ENCODE peak calls at places on chromosomes 6 and 20, in nine cellular contexts. One of them, this sample, is unnamed.

GRCh38 chr20:32631916-32632460 is 41.8 kb downstream of the C20orf203 start:
- DNase-seq in heart right ventricle: no peak
- DNase-seq in dorsolateral prefrontal cortex: no peak
- DNase-seq in fibroblast of pulmonary artery: no peak
- DNase-seq in Caco-2: peak
- DNase-seq in Panc1: no peak
- DNase-seq in brain microvascular endothelial cell: no peak
- DNase-seq in cardiac fibroblast: no peak
- DNase-seq in esophagus squamous epithelium: no peak
- DNase-seq in this sample: no peak

GRCh38 chr6:116447496-116448011 is 13.6 kb upstream of the CALHM6 start:
- DNase-seq in heart right ventricle: no peak
- DNase-seq in dorsolateral prefrontal cortex: no peak
- DNase-seq in fibroblast of pulmonary artery: peak
- DNase-seq in Caco-2: no peak
- DNase-seq in Panc1: no peak
- DNase-seq in brain microvascular endothelial cell: peak
- DNase-seq in cardiac fibroblast: peak
- DNase-seq in esophagus squamous epithelium: no peak
- DNase-seq in this sample: peak

GRCh38 chr20:17456226-17456625 is 75.0 kb downstream of the BFSP1 start:
- DNase-seq in heart right ventricle: no peak
- DNase-seq in dorsolateral prefrontal cortex: peak
- DNase-seq in fibroblast of pulmonary artery: no peak
- DNase-seq in Caco-2: no peak
- DNase-seq in Panc1: no peak
- DNase-seq in brain microvascular endothelial cell: no peak
- DNase-seq in cardiac fibroblast: no peak
- DNase-seq in esophagus squamous epithelium: no peak
- DNase-seq in this sample: no peak

GRCh38 chr20:44254073-44254472 is 7.0 kb downstream of the GDAP1L1 start:
- DNase-seq in heart right ventricle: no peak
- DNase-seq in dorsolateral prefrontal cortex: no peak
- DNase-seq in fibroblast of pulmonary artery: no peak
- DNase-seq in Caco-2: no peak
- DNase-seq in Panc1: no peak
- DNase-seq in brain microvascular endothelial cell: no peak
- DNase-seq in cardiac fibroblast: no peak
- DNase-seq in esophagus squamous epithelium: no peak
- DNase-seq in this sample: no peak

GRCh38 chr20:17210983-17211382 is 15.9 kb upstream of the PCSK2 start:
- DNase-seq in heart right ventricle: no peak
- DNase-seq in dorsolateral prefrontal cortex: no peak
- DNase-seq in fibroblast of pulmonary artery: no peak
- DNase-seq in Caco-2: no peak
- DNase-seq in Panc1: no peak
- DNase-seq in brain microvascular endothelial cell: no peak
- DNase-seq in cardiac fibroblast: no peak
- DNase-seq in esophagus squamous epithelium: no peak
- DNase-seq in this sample: no peak

GRCh38 chr6:168563656-168564055 is 122.7 kb downstream of the SMOC2 start:
- DNase-seq in heart right ventricle: no peak
- DNase-seq in dorsolateral prefrontal cortex: no peak
- DNase-seq in fibroblast of pulmonary artery: no peak
- DNase-seq in Caco-2: no peak
- DNase-seq in Panc1: no peak
- DNase-seq in brain microvascular endothelial cell: no peak
- DNase-seq in cardiac fibroblast: no peak
- DNase-seq in esophagus squamous epithelium: no peak
- DNase-seq in this sample: no peak

GRCh38 chr20:50931306-50932015 is at the start of gene ADNP:
- DNase-seq in heart right ventricle: peak
- DNase-seq in dorsolateral prefrontal cortex: peak
- DNase-seq in fibroblast of pulmonary artery: peak
- DNase-seq in Caco-2: peak
- DNase-seq in Panc1: peak
- DNase-seq in brain microvascular endothelial cell: peak
- DNase-seq in cardiac fibroblast: peak
- DNase-seq in esophagus squamous epithelium: peak
- DNase-seq in this sample: peak

GRCh38 chr6:155154158-155154830 is 109.5 kb upstream of the CLDN20 start:
- DNase-seq in heart right ventricle: no peak
- DNase-seq in dorsolateral prefrontal cortex: no peak
- DNase-seq in fibroblast of pulmonary artery: peak
- DNase-seq in Caco-2: no peak
- DNase-seq in Panc1: no peak
- DNase-seq in brain microvascular endothelial cell: peak
- DNase-seq in cardiac fibroblast: peak
- DNase-seq in esophagus squamous epithelium: no peak
- DNase-seq in this sample: peak

GRCh38 chr6:104639671-104640070 is 220.0 kb downstream of the HACE1 start:
- DNase-seq in heart right ventricle: no peak
- DNase-seq in dorsolateral prefrontal cortex: no peak
- DNase-seq in fibroblast of pulmonary artery: peak
- DNase-seq in Caco-2: no peak
- DNase-seq in Panc1: no peak
- DNase-seq in brain microvascular endothelial cell: no peak
- DNase-seq in cardiac fibroblast: peak
- DNase-seq in esophagus squamous epithelium: no peak
- DNase-seq in this sample: peak

GRCh38 chr6:104640141-104640700 is 219.5 kb downstream of the HACE1 start:
- DNase-seq in heart right ventricle: no peak
- DNase-seq in dorsolateral prefrontal cortex: no peak
- DNase-seq in fibroblast of pulmonary artery: peak
- DNase-seq in Caco-2: no peak
- DNase-seq in Panc1: no peak
- DNase-seq in brain microvascular endothelial cell: no peak
- DNase-seq in cardiac fibroblast: peak
- DNase-seq in esophagus squamous epithelium: no peak
- DNase-seq in this sample: peak

GRCh38 chr6:104640761-104641160 is 219.0 kb downstream of the HACE1 start:
- DNase-seq in heart right ventricle: no peak
- DNase-seq in dorsolateral prefrontal cortex: no peak
- DNase-seq in fibroblast of pulmonary artery: peak
- DNase-seq in Caco-2: no peak
- DNase-seq in Panc1: no peak
- DNase-seq in brain microvascular endothelial cell: no peak
- DNase-seq in cardiac fibroblast: no peak
- DNase-seq in esophagus squamous epithelium: no peak
- DNase-seq in this sample: no peak

GRCh38 chr6:104642871-104643270 is 216.8 kb downstream of the HACE1 start:
- DNase-seq in heart right ventricle: no peak
- DNase-seq in dorsolateral prefrontal cortex: no peak
- DNase-seq in fibroblast of pulmonary artery: peak
- DNase-seq in Caco-2: no peak
- DNase-seq in Panc1: no peak
- DNase-seq in brain microvascular endothelial cell: no peak
- DNase-seq in cardiac fibroblast: peak
- DNase-seq in esophagus squamous epithelium: no peak
- DNase-seq in this sample: peak

GRCh38 chr6:104638841-104639290 is 220.9 kb downstream of the HACE1 start:
- DNase-seq in heart right ventricle: no peak
- DNase-seq in dorsolateral prefrontal cortex: no peak
- DNase-seq in fibroblast of pulmonary artery: peak
- DNase-seq in Caco-2: no peak
- DNase-seq in Panc1: no peak
- DNase-seq in brain microvascular endothelial cell: no peak
- DNase-seq in cardiac fibroblast: peak
- DNase-seq in esophagus squamous epithelium: no peak
- DNase-seq in this sample: peak
- H3K4me3 ChIP-seq in heart right ventricle: no peak
- H3K4me3 ChIP-seq in dorsolateral prefrontal cortex: no peak
- H3K4me3 ChIP-seq in fibroblast of pulmonary artery: no peak
- H3K4me3 ChIP-seq in Caco-2: no peak
- H3K4me3 ChIP-seq in Panc1: no peak
- H3K4me3 ChIP-seq in brain microvascular endothelial cell: no peak
- H3K4me3 ChIP-seq in cardiac fibroblast: no peak
- H3K4me3 ChIP-seq in esophagus squamous epithelium: no peak
- H3K4me3 ChIP-seq in this sample: no peak

DNA sequence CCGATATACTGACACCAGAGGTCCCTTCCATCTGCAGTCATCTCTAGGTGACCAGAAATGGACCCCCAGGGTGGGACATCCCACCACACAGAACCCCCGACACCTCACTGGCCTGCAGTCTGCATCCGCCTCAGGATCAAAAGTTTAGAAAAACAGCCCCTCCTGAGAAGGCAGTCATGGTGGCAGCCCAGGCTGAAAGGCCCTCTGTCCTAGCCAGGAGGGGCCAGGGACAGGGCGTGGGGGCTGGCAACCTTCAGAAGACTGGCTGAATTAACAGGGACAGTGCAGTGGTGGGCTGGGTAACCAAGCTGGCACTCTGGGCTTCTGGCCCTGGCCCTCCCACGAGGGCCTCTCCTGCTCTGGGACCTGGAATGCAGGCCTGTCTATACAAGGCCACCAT is 34.3 kb upstream of the MDFI start:
- DNase-seq in heart right ventricle: no peak
- DNase-seq in dorsolateral prefrontal cortex: no peak
- DNase-seq in fibroblast of pulmonary artery: no peak
- DNase-seq in Caco-2: no peak
- DNase-seq in Panc1: no peak
- DNase-seq in brain microvascular endothelial cell: no peak
- DNase-seq in cardiac fibroblast: no peak
- DNase-seq in esophagus squamous epithelium: no peak
- DNase-seq in this sample: no peak
- TF ChIP-seq CTCF in heart right ventricle: no peak
- TF ChIP-seq CTCF in dorsolateral prefrontal cortex: no peak
- TF ChIP-seq CTCF in fibroblast of pulmonary artery: no peak
- TF ChIP-seq CTCF in Caco-2: no peak
- TF ChIP-seq CTCF in Panc1: no peak
- TF ChIP-seq CTCF in brain microvascular endothelial cell: no peak
- TF ChIP-seq CTCF in cardiac fibroblast: no peak
- TF ChIP-seq CTCF in esophagus squamous epithelium: no peak
- TF ChIP-seq CTCF in this sample: no peak

GRCh38 chr6:3261518-3261820 is 2.7 kb downstream of the PSMG4 start:
- DNase-seq in heart right ventricle: no peak
- DNase-seq in dorsolateral prefrontal cortex: no peak
- DNase-seq in fibroblast of pulmonary artery: no peak
- DNase-seq in Caco-2: no peak
- DNase-seq in Panc1: no peak
- DNase-seq in brain microvascular endothelial cell: no peak
- DNase-seq in cardiac fibroblast: no peak
- DNase-seq in esophagus squamous epithelium: no peak
- DNase-seq in this sample: no peak
- H3K4me3 ChIP-seq in heart right ventricle: no peak
- H3K4me3 ChIP-seq in dorsolateral prefrontal cortex: no peak
- H3K4me3 ChIP-seq in fibroblast of pulmonary artery: no peak
- H3K4me3 ChIP-seq in Caco-2: no peak
- H3K4me3 ChIP-seq in Panc1: no peak
- H3K4me3 ChIP-seq in brain microvascular endothelial cell: no peak
- H3K4me3 ChIP-seq in cardiac fibroblast: no peak
- H3K4me3 ChIP-seq in esophagus squamous epithelium: no peak
- H3K4me3 ChIP-seq in this sample: no peak

GRCh38 chr6:69398311-69398710 is 398.5 kb downstream of the LMBRD1 start:
- DNase-seq in heart right ventricle: no peak
- DNase-seq in dorsolateral prefrontal cortex: no peak
- DNase-seq in fibroblast of pulmonary artery: no peak
- DNase-seq in Caco-2: no peak
- DNase-seq in Panc1: no peak
- DNase-seq in brain microvascular endothelial cell: no peak
- DNase-seq in cardiac fibroblast: no peak
- DNase-seq in esophagus squamous epithelium: no peak
- DNase-seq in this sample: no peak
- TF ChIP-seq CTCF in heart right ventricle: no peak
- TF ChIP-seq CTCF in dorsolateral prefrontal cortex: no peak
- TF ChIP-seq CTCF in fibroblast of pulmonary artery: no peak
- TF ChIP-seq CTCF in Caco-2: no peak
- TF ChIP-seq CTCF in Panc1: no peak
- TF ChIP-seq CTCF in brain microvascular endothelial cell: no peak
- TF ChIP-seq CTCF in cardiac fibroblast: no peak
- TF ChIP-seq CTCF in esophagus squamous epithelium: no peak
- TF ChIP-seq CTCF in this sample: no peak

GRCh38 chr6:143507358-143508145 is 4.0 kb downstream of the FUCA2 start:
- DNase-seq in heart right ventricle: no peak
- DNase-seq in dorsolateral prefrontal cortex: no peak
- DNase-seq in fibroblast of pulmonary artery: no peak
- DNase-seq in Caco-2: no peak
- DNase-seq in Panc1: no peak
- DNase-seq in brain microvascular endothelial cell: no peak
- DNase-seq in cardiac fibroblast: no peak
- DNase-seq in esophagus squamous epithelium: no peak
- DNase-seq in this sample: no peak
- H3K4me3 ChIP-seq in heart right ventricle: no peak
- H3K4me3 ChIP-seq in dorsolateral prefrontal cortex: no peak
- H3K4me3 ChIP-seq in fibroblast of pulmonary artery: no peak
- H3K4me3 ChIP-seq in Caco-2: no peak
- H3K4me3 ChIP-seq in Panc1: no peak
- H3K4me3 ChIP-seq in brain microvascular endothelial cell: no peak
- H3K4me3 ChIP-seq in cardiac fibroblast: no peak
- H3K4me3 ChIP-seq in esophagus squamous epithelium: no peak
- H3K4me3 ChIP-seq in this sample: no peak

This sample was measured in choroid plexus epithelial cell.